ENCODE peak calls at places on chromosomes 13 and 19, in eight cellular contexts. One of them, this sample, is unnamed.

GRCh38 chr13:49097374-49097773 is 121.7 kb downstream of the FNDC3A start:
- DNase-seq in aorta: no peak
- DNase-seq in EL: peak; percentile 72
- DNase-seq in amygdala: no peak
- DNase-seq in left ventricle myocardium inferior: no peak
- DNase-seq in adrenal gland: no peak
- DNase-seq in suprapubic skin: no peak
- DNase-seq in stimulated activated naive CD4-positive, alpha-beta T cell treated with Interleukin-2 at 50 U/mL for 16 hours: no peak
- DNase-seq in this sample: peak; percentile 50

GRCh38 chr19:30068528-30069395 is 126.7 kb downstream of the URI1 start:
- DNase-seq in aorta: no peak
- DNase-seq in EL: no peak
- DNase-seq in amygdala: no peak
- DNase-seq in left ventricle myocardium inferior: no peak
- DNase-seq in adrenal gland: peak; percentile 11
- DNase-seq in suprapubic skin: peak; percentile 35
- DNase-seq in stimulated activated naive CD4-positive, alpha-beta T cell treated with Interleukin-2 at 50 U/mL for 16 hours: no peak
- DNase-seq in this sample: peak; percentile 17

GRCh38 chr13:92966341-92966740 is 260.3 kb upstream of the GPC6 start:
- DNase-seq in aorta: no peak
- DNase-seq in EL: no peak
- DNase-seq in amygdala: no peak
- DNase-seq in left ventricle myocardium inferior: no peak
- DNase-seq in adrenal gland: no peak
- DNase-seq in suprapubic skin: no peak
- DNase-seq in stimulated activated naive CD4-positive, alpha-beta T cell treated with Interleukin-2 at 50 U/mL for 16 hours: no peak
- DNase-seq in this sample: no peak

GRCh38 chr13:95485518-95486144 is 66.9 kb upstream of the CLDN10 start:
- DNase-seq in aorta: no peak
- DNase-seq in EL: no peak
- DNase-seq in amygdala: no peak
- DNase-seq in left ventricle myocardium inferior: no peak
- DNase-seq in adrenal gland: peak; percentile 35
- DNase-seq in suprapubic skin: no peak
- DNase-seq in stimulated activated naive CD4-positive, alpha-beta T cell treated with Interleukin-2 at 50 U/mL for 16 hours: no peak
- DNase-seq in this sample: no peak

GRCh38 chr19:1027020-1027952 is 878 bp downstream of the CNN2 start:
- DNase-seq in aorta: no peak
- DNase-seq in EL: peak; percentile 38
- DNase-seq in amygdala: no peak
- DNase-seq in left ventricle myocardium inferior: peak; percentile 18
- DNase-seq in adrenal gland: no peak
- DNase-seq in suprapubic skin: no peak
- DNase-seq in stimulated activated naive CD4-positive, alpha-beta T cell treated with Interleukin-2 at 50 U/mL for 16 hours: peak; percentile 18
- DNase-seq in this sample: no peak

GRCh38 chr19:1864480-1865171 is 1.2 kb upstream of the KLF16 start:
- DNase-seq in aorta: peak; percentile 92
- DNase-seq in EL: peak; percentile 67
- DNase-seq in amygdala: peak; percentile 34
- DNase-seq in left ventricle myocardium inferior: peak; percentile 75
- DNase-seq in adrenal gland: peak; percentile 83
- DNase-seq in suprapubic skin: no peak
- DNase-seq in stimulated activated naive CD4-positive, alpha-beta T cell treated with Interleukin-2 at 50 U/mL for 16 hours: peak; percentile 52
- DNase-seq in this sample: peak; percentile 87

GRCh38 chr19:43570174-43570791 is 5.0 kb downstream of the XRCC1 start:
- DNase-seq in aorta: no peak
- DNase-seq in EL: no peak
- DNase-seq in amygdala: no peak
- DNase-seq in left ventricle myocardium inferior: no peak
- DNase-seq in adrenal gland: no peak
- DNase-seq in suprapubic skin: no peak
- DNase-seq in stimulated activated naive CD4-positive, alpha-beta T cell treated with Interleukin-2 at 50 U/mL for 16 hours: no peak
- DNase-seq in this sample: no peak

GRCh38 chr13:105783261-105783660 is 752.2 kb downstream of the EFNB2 start:
- DNase-seq in aorta: no peak
- DNase-seq in EL: no peak
- DNase-seq in amygdala: no peak
- DNase-seq in left ventricle myocardium inferior: no peak
- DNase-seq in adrenal gland: no peak
- DNase-seq in suprapubic skin: no peak
- DNase-seq in stimulated activated naive CD4-positive, alpha-beta T cell treated with Interleukin-2 at 50 U/mL for 16 hours: no peak
- DNase-seq in this sample: no peak

GRCh38 chr19:47186337-47187022 is 44.5 kb downstream of the BBC3 start:
- DNase-seq in aorta: no peak
- DNase-seq in EL: no peak
- DNase-seq in amygdala: no peak
- DNase-seq in left ventricle myocardium inferior: no peak
- DNase-seq in adrenal gland: no peak
- DNase-seq in suprapubic skin: no peak
- DNase-seq in stimulated activated naive CD4-positive, alpha-beta T cell treated with Interleukin-2 at 50 U/mL for 16 hours: peak; percentile 87
- DNase-seq in this sample: no peak

GRCh38 chr13:60431108-60431700 is 34.2 kb downstream of the TDRD3 start:
- DNase-seq in aorta: no peak
- DNase-seq in EL: peak; percentile 59
- DNase-seq in amygdala: no peak
- DNase-seq in left ventricle myocardium inferior: no peak
- DNase-seq in adrenal gland: no peak
- DNase-seq in suprapubic skin: no peak
- DNase-seq in stimulated activated naive CD4-positive, alpha-beta T cell treated with Interleukin-2 at 50 U/mL for 16 hours: no peak
- DNase-seq in this sample: no peak

GRCh38 chr19:48598996-48599626 is 7.4 kb upstream of the SPACA4 start:
- DNase-seq in aorta: no peak
- DNase-seq in EL: no peak
- DNase-seq in amygdala: no peak
- DNase-seq in left ventricle myocardium inferior: no peak
- DNase-seq in adrenal gland: no peak
- DNase-seq in suprapubic skin: no peak
- DNase-seq in stimulated activated naive CD4-positive, alpha-beta T cell treated with Interleukin-2 at 50 U/mL for 16 hours: no peak
- DNase-seq in this sample: no peak

GRCh38 chr13:87147076-87147475 is 524.1 kb upstream of the SLITRK5 start:
- DNase-seq in aorta: no peak
- DNase-seq in EL: no peak
- DNase-seq in amygdala: no peak
- DNase-seq in left ventricle myocardium inferior: no peak
- DNase-seq in adrenal gland: no peak
- DNase-seq in suprapubic skin: no peak
- DNase-seq in stimulated activated naive CD4-positive, alpha-beta T cell treated with Interleukin-2 at 50 U/mL for 16 hours: no peak
- DNase-seq in this sample: no peak

GRCh38 chr19:28633223-28634030 is 579.5 kb downstream of the UQCRFS1 start:
- DNase-seq in aorta: no peak
- DNase-seq in EL: peak; percentile 56
- DNase-seq in amygdala: peak; percentile 2
- DNase-seq in left ventricle myocardium inferior: no peak
- DNase-seq in adrenal gland: peak; percentile 70
- DNase-seq in suprapubic skin: no peak
- DNase-seq in stimulated activated naive CD4-positive, alpha-beta T cell treated with Interleukin-2 at 50 U/mL for 16 hours: no peak
- DNase-seq in this sample: peak; percentile 62

GRCh38 chr19:7507884-7508283 is 8.0 kb upstream of the ZNF358 start:
- DNase-seq in aorta: peak; percentile 94
- DNase-seq in EL: peak; percentile 92
- DNase-seq in amygdala: no peak
- DNase-seq in left ventricle myocardium inferior: peak; percentile 55
- DNase-seq in adrenal gland: peak; percentile 98
- DNase-seq in suprapubic skin: no peak
- DNase-seq in stimulated activated naive CD4-positive, alpha-beta T cell treated with Interleukin-2 at 50 U/mL for 16 hours: no peak
- DNase-seq in this sample: no peak

GRCh38 chr19:1862424-1863307 is 713 bp downstream of the KLF16 start:
- DNase-seq in aorta: peak; percentile 81
- DNase-seq in EL: peak; percentile 42
- DNase-seq in amygdala: no peak
- DNase-seq in left ventricle myocardium inferior: no peak
- DNase-seq in adrenal gland: no peak
- DNase-seq in suprapubic skin: no peak
- DNase-seq in stimulated activated naive CD4-positive, alpha-beta T cell treated with Interleukin-2 at 50 U/mL for 16 hours: peak; percentile 54
- DNase-seq in this sample: peak; percentile 68

GRCh38 chr19:39514840-39515550 is at the start of gene SELENOV:
- DNase-seq in aorta: no peak
- DNase-seq in EL: no peak
- DNase-seq in amygdala: no peak
- DNase-seq in left ventricle myocardium inferior: no peak
- DNase-seq in adrenal gland: no peak
- DNase-seq in suprapubic skin: no peak
- DNase-seq in stimulated activated naive CD4-positive, alpha-beta T cell treated with Interleukin-2 at 50 U/mL for 16 hours: no peak
- DNase-seq in this sample: no peak

GRCh38 chr19:3426433-3426832 is 53.9 kb downstream of the SMIM24 start:
- DNase-seq in aorta: no peak
- DNase-seq in EL: no peak
- DNase-seq in amygdala: no peak
- DNase-seq in left ventricle myocardium inferior: no peak
- DNase-seq in adrenal gland: no peak
- DNase-seq in suprapubic skin: no peak
- DNase-seq in stimulated activated naive CD4-positive, alpha-beta T cell treated with Interleukin-2 at 50 U/mL for 16 hours: no peak
- DNase-seq in this sample: no peak

GRCh38 chr13:93305886-93306285 is 79.3 kb downstream of the GPC6 start:
- DNase-seq in aorta: no peak
- DNase-seq in EL: peak; percentile 57
- DNase-seq in amygdala: no peak
- DNase-seq in left ventricle myocardium inferior: no peak
- DNase-seq in adrenal gland: no peak
- DNase-seq in suprapubic skin: no peak
- DNase-seq in stimulated activated naive CD4-positive, alpha-beta T cell treated with Interleukin-2 at 50 U/mL for 16 hours: no peak
- DNase-seq in this sample: no peak

GRCh38 chr19:806815-807421 is 9.7 kb downstream of the PTBP1 start:
- DNase-seq in aorta: no peak
- DNase-seq in EL: no peak
- DNase-seq in amygdala: no peak
- DNase-seq in left ventricle myocardium inferior: no peak
- DNase-seq in adrenal gland: no peak
- DNase-seq in suprapubic skin: no peak
- DNase-seq in stimulated activated naive CD4-positive, alpha-beta T cell treated with Interleukin-2 at 50 U/mL for 16 hours: no peak
- DNase-seq in this sample: no peak

GRCh38 chr13:25901460-25902376 is 150.1 kb downstream of the SHISA2 start:
- DNase-seq in aorta: no peak
- DNase-seq in EL: peak; percentile 64
- DNase-seq in amygdala: no peak
- DNase-seq in left ventricle myocardium inferior: no peak
- DNase-seq in adrenal gland: no peak
- DNase-seq in suprapubic skin: no peak
- DNase-seq in stimulated activated naive CD4-positive, alpha-beta T cell treated with Interleukin-2 at 50 U/mL for 16 hours: no peak
- DNase-seq in this sample: no peak

GRCh38 chr19:41810301-41810700 is 13.9 kb downstream of the CEACAM3 start:
- DNase-seq in aorta: peak; percentile 51
- DNase-seq in EL: no peak
- DNase-seq in amygdala: no peak
- DNase-seq in left ventricle myocardium inferior: no peak
- DNase-seq in adrenal gland: no peak
- DNase-seq in suprapubic skin: no peak
- DNase-seq in stimulated activated naive CD4-positive, alpha-beta T cell treated with Interleukin-2 at 50 U/mL for 16 hours: no peak
- DNase-seq in this sample: no peak

GRCh38 chr13:108200781-108201398 is 14.4 kb downstream of the LIG4 start:
- DNase-seq in aorta: no peak
- DNase-seq in EL: peak; percentile 21
- DNase-seq in amygdala: no peak
- DNase-seq in left ventricle myocardium inferior: no peak
- DNase-seq in adrenal gland: no peak
- DNase-seq in suprapubic skin: no peak
- DNase-seq in stimulated activated naive CD4-positive, alpha-beta T cell treated with Interleukin-2 at 50 U/mL for 16 hours: no peak
- DNase-seq in this sample: no peak

GRCh38 chr19:51107406-51108065 is 673 bp downstream of the CTU1 start:
- DNase-seq in aorta: no peak
- DNase-seq in EL: peak; percentile 55
- DNase-seq in amygdala: no peak
- DNase-seq in left ventricle myocardium inferior: no peak
- DNase-seq in adrenal gland: no peak
- DNase-seq in suprapubic skin: no peak
- DNase-seq in stimulated activated naive CD4-positive, alpha-beta T cell treated with Interleukin-2 at 50 U/mL for 16 hours: no peak
- DNase-seq in this sample: no peak

GRCh38 chr13:43180837-43181236 is 157.5 kb downstream of the DNAJC15 start:
- DNase-seq in aorta: no peak
- DNase-seq in EL: no peak
- DNase-seq in amygdala: no peak
- DNase-seq in left ventricle myocardium inferior: no peak
- DNase-seq in adrenal gland: no peak
- DNase-seq in suprapubic skin: no peak
- DNase-seq in stimulated activated naive CD4-positive, alpha-beta T cell treated with Interleukin-2 at 50 U/mL for 16 hours: no peak
- DNase-seq in this sample: no peak

GRCh38 chr13:29743229-29743786 is 107.1 kb downstream of the UBL3 start:
- DNase-seq in aorta: no peak
- DNase-seq in EL: peak; percentile 73
- DNase-seq in amygdala: no peak
- DNase-seq in left ventricle myocardium inferior: peak; percentile 45
- DNase-seq in adrenal gland: no peak
- DNase-seq in suprapubic skin: peak; percentile 83
- DNase-seq in stimulated activated naive CD4-positive, alpha-beta T cell treated with Interleukin-2 at 50 U/mL for 16 hours: no peak
- DNase-seq in this sample: no peak

GRCh38 chr13:43830481-43830873 is 43.7 kb upstream of the ENOX1 start:
- DNase-seq in aorta: no peak
- DNase-seq in EL: peak; percentile 37
- DNase-seq in amygdala: no peak
- DNase-seq in left ventricle myocardium inferior: no peak
- DNase-seq in adrenal gland: no peak
- DNase-seq in suprapubic skin: no peak
- DNase-seq in stimulated activated naive CD4-positive, alpha-beta T cell treated with Interleukin-2 at 50 U/mL for 16 hours: no peak
- DNase-seq in this sample: no peak

GRCh38 chr19:9566729-9567128 is 17.6 kb downstream of the ZNF121 start:
- DNase-seq in aorta: no peak
- DNase-seq in EL: no peak
- DNase-seq in amygdala: no peak
- DNase-seq in left ventricle myocardium inferior: no peak
- DNase-seq in adrenal gland: no peak
- DNase-seq in suprapubic skin: no peak
- DNase-seq in stimulated activated naive CD4-positive, alpha-beta T cell treated with Interleukin-2 at 50 U/mL for 16 hours: no peak
- DNase-seq in this sample: no peak

GRCh38 chr13:99061411-99061810 is 83.5 kb upstream of the DOCK9 start:
- DNase-seq in aorta: no peak
- DNase-seq in EL: no peak
- DNase-seq in amygdala: no peak
- DNase-seq in left ventricle myocardium inferior: no peak
- DNase-seq in adrenal gland: no peak
- DNase-seq in suprapubic skin: no peak
- DNase-seq in stimulated activated naive CD4-positive, alpha-beta T cell treated with Interleukin-2 at 50 U/mL for 16 hours: no peak
- DNase-seq in this sample: no peak

GRCh38 chr13:97502192-97502591 is 68.2 kb downstream of the RAP2A start:
- DNase-seq in aorta: no peak
- DNase-seq in EL: no peak
- DNase-seq in amygdala: no peak
- DNase-seq in left ventricle myocardium inferior: peak; percentile 43
- DNase-seq in adrenal gland: no peak
- DNase-seq in suprapubic skin: no peak
- DNase-seq in stimulated activated naive CD4-positive, alpha-beta T cell treated with Interleukin-2 at 50 U/mL for 16 hours: no peak
- DNase-seq in this sample: no peak

GRCh38 chr19:9323557-9323918 is 441 bp upstream of the ZNF559 start:
- DNase-seq in aorta: peak; percentile 75
- DNase-seq in EL: peak; percentile 82
- DNase-seq in amygdala: peak; percentile 84
- DNase-seq in left ventricle myocardium inferior: peak; percentile 67
- DNase-seq in adrenal gland: peak; percentile 93
- DNase-seq in suprapubic skin: no peak
- DNase-seq in stimulated activated naive CD4-positive, alpha-beta T cell treated with Interleukin-2 at 50 U/mL for 16 hours: peak; percentile 35
- DNase-seq in this sample: peak; percentile 65

This sample was measured in right lobe of liver.